ENCODE peak calls at places on chromosomes 3 and 15, in six cellular contexts. A is colonic mucosa, B is heart left ventricle, Q is PC-9, X is type B pancreatic cell, J is fibroblast of the aortic adventitia. G is an unnamed sample.

GRCh38 chr3:46670891-46671427 is 22.5 kb downstream of the ALS2CL start:
- DNase-seq in A (no peak), B (peak; percentile 17), Q (no peak), X (no peak), J (no peak), G (peak; percentile 1)

GRCh38 chr15:57312323-57313133 is 63.8 kb upstream of the CGNL1 start:
- DNase-seq in A (peak; percentile 90), B (peak; percentile 64), Q (no peak), X (no peak), J (no peak), G (peak; percentile 57)

GRCh38 chr3:65856907-65857306 is 181.8 kb downstream of the MAGI1 start:
- DNase-seq in A (no peak), B (no peak), Q (no peak), X (no peak), J (peak; percentile 32), G (no peak)

GRCh38 chr15:101478701-101479341 is 10.7 kb downstream of the PCSK6 start:
- DNase-seq in A (no peak), B (no peak), Q (no peak), X (no peak), J (no peak), G (no peak)

GRCh38 chr3:44862221-44862637 is 517 bp downstream of the TMEM42 start:
- DNase-seq in A (peak; percentile 31), B (no peak), Q (no peak), X (no peak), J (peak; percentile 41), G (no peak)

GRCh38 chr3:162512488-162512887 is 1015.9 kb downstream of the OTOL1 start:
- DNase-seq in A (no peak), B (no peak), Q (no peak), X (no peak), J (no peak), G (no peak)

GRCh38 chr15:57220220-57220619 is 156.1 kb upstream of the CGNL1 start:
- DNase-seq in A (no peak), B (no peak), Q (no peak), X (no peak), J (peak; percentile 91), G (no peak)

GRCh38 chr3:78344918-78345317 is 1305.0 kb downstream of the ROBO2 start:
- DNase-seq in A (no peak), B (no peak), Q (no peak), X (no peak), J (no peak), G (no peak)

GRCh38 chr3:13150624-13151023 is 77.4 kb upstream of the IQSEC1 start:
- DNase-seq in A (no peak), B (no peak), Q (no peak), X (no peak), J (no peak), G (no peak)

GRCh38 chr15:100140527-100141303 is 201.1 kb downstream of the ADAMTS17 start:
- DNase-seq in A (no peak), B (no peak), Q (no peak), X (no peak), J (no peak), G (no peak)

GRCh38 chr3:189123595-189124387 is 48.0 kb upstream of the TPRG1 start:
- DNase-seq in A (no peak), B (peak; percentile 82), Q (no peak), X (no peak), J (peak; percentile 55), G (no peak)

GRCh38 chr3:355622-356021 is 159.1 kb downstream of the CHL1 start:
- DNase-seq in A (no peak), B (no peak), Q (no peak), X (no peak), J (peak; percentile 5), G (no peak)

GRCh38 chr15:60121845-60122244 is 117.7 kb downstream of the FOXB1 start:
- DNase-seq in A (no peak), B (no peak), Q (no peak), X (no peak), J (no peak), G (no peak)

GRCh38 chr3:152365766-152366593 is 97.3 kb downstream of the MBNL1 start:
- DNase-seq in A (no peak), B (no peak), Q (no peak), X (no peak), J (peak; percentile 51), G (no peak)

GRCh38 chr3:149454746-149455145 is 19.8 kb upstream of the TM4SF4 start:
- DNase-seq in A (no peak), B (no peak), Q (no peak), X (no peak), J (peak; percentile 69), G (no peak)

GRCh38 chr3:155981669-155982068 is 111.2 kb downstream of the GMPS start:
- DNase-seq in A (no peak), B (no peak), Q (no peak), X (no peak), J (peak; percentile 26), G (no peak)

GRCh38 chr3:155979746-155980145 is 109.3 kb downstream of the GMPS start:
- DNase-seq in A (no peak), B (no peak), Q (no peak), X (no peak), J (no peak), G (no peak)

GRCh38 chr3:155983834-155984474 is 113.5 kb downstream of the GMPS start:
- DNase-seq in A (no peak), B (no peak), Q (no peak), X (no peak), J (peak; percentile 26), G (no peak)

GRCh38 chr3:155972885-155973584 is 102.6 kb downstream of the GMPS start:
- DNase-seq in A (no peak), B (no peak), Q (no peak), X (no peak), J (no peak), G (no peak)

GRCh38 chr3:155978324-155978723 is 107.9 kb downstream of the GMPS start:
- DNase-seq in A (no peak), B (no peak), Q (no peak), X (no peak), J (no peak), G (no peak)
- TF ChIP-seq CTCF in A (no peak), B (no peak), Q (peak; percentile 44), X (peak; percentile 62), J (peak; percentile 32), G (no peak)

GRCh38 chr15:39787479-39787878 is 4.8 kb upstream of the FSIP1 start:
- DNase-seq in A (no peak), B (no peak), Q (no peak), X (no peak), J (no peak), G (no peak)
- TF ChIP-seq CTCF in A (no peak), B (no peak), Q (no peak), X (no peak), J (no peak), G (no peak)

GRCh38 chr3:142971431-142971830 is 8.0 kb upstream of the PAQR9 start:
- DNase-seq in A (no peak), B (no peak), Q (no peak), X (no peak), J (no peak), G (no peak)
- TF ChIP-seq CTCF in A (no peak), B (no peak), Q (no peak), X (no peak), J (no peak), G (no peak)

GRCh38 chr3:9278498-9278897 is 29.1 kb upstream of the SRGAP3 start:
- DNase-seq in A (no peak), B (no peak), Q (no peak), X (no peak), J (no peak), G (no peak)

GRCh38 chr3:9278085-9278484 is 28.6 kb upstream of the SRGAP3 start:
- DNase-seq in A (no peak), B (no peak), Q (no peak), X (no peak), J (no peak), G (no peak)

GRCh38 chr3:9276761-9277370 is 27.4 kb upstream of the SRGAP3 start:
- DNase-seq in A (no peak), B (no peak), Q (no peak), X (no peak), J (peak; percentile 40), G (no peak)

GRCh38 chr3:9279959-9280358 is 30.5 kb upstream of the SRGAP3 start:
- DNase-seq in A (no peak), B (no peak), Q (no peak), X (no peak), J (peak; percentile 17), G (no peak)

DNA sequence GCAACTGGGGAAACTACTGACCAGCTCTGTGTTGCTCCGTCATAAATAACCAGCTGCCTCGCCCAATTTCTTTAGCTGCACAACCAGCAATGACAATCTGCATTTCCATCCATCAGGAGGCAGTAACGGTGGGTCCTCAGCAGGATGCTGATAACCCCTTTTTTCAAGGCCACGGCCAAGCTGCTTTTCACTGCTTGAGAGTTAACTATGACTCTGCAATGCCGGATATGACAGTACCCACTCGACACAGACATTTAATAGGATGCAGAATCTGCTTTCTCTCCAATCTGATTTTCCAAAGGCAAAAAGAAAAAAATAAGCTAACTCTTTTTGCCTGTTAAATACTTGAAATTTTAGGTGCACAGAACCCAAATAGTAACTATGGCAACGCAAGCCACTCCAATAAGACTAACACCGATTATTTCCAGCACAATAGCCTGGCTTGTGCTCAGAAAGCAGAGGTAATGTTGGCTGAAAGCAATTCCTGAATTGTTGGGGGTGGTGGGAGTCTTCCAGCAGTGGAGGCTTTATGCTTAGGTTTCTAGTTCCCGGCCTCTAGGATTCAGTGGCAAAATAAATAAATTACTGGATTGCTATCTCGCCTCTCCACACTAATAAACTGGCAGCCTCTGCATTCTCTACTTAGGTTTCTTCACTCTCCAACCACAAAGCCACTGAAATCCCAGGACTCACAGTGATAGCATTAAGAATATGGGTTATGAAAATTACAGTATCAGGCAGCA is 31.2 kb upstream of the SRGAP3 start:
- DNase-seq in A (no peak), B (no peak), Q (no peak), X (no peak), J (peak; percentile 68), G (no peak)
- TF ChIP-seq CTCF in A (no peak), B (no peak), Q (no peak), X (peak; percentile 19), J (no peak), G (no peak)

DNA sequence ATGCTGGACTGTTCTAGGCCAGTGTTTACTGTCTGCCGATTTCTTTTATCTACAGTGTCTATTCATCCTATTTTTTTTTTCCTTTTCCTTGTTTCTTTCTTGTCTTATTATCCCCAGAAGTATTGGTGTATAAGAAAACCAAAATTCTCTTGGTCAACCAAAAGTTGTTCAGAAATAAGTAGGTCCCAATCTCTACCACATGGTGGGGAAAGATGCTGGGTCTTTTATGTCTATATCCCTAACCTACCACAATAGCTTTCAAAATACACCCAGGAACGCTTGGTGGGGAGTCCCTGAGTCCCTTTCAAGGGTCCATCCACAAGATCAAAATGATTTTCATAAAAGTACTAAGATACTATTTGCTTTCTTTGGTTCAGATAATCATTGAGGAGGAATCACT is 225.6 kb downstream of the CLSTN2 start:
- DNase-seq in A (no peak), B (no peak), Q (no peak), X (no peak), J (no peak), G (no peak)
- TF ChIP-seq CTCF in A (no peak), B (no peak), Q (no peak), X (no peak), J (no peak), G (no peak)

GRCh38 chr15:56042523-56042922 is 49.1 kb upstream of the NEDD4 start:
- DNase-seq in A (no peak), B (no peak), Q (peak; percentile 20), X (no peak), J (no peak), G (no peak)
- TF ChIP-seq CTCF in A (no peak), B (no peak), Q (no peak), X (no peak), J (no peak), G (no peak)

GRCh38 chr3:154745925-154746324 is 315.9 kb upstream of the GPR149 start:
- DNase-seq in A (no peak), B (no peak), Q (no peak), X (no peak), J (no peak), G (no peak)
- TF ChIP-seq CTCF in A (no peak), B (no peak), Q (peak; percentile 33), X (peak; percentile 16), J (no peak), G (no peak)